ENCODE peak calls at places on chromosomes 4 and X, in five cellular contexts. W is PC-3; X is psoas muscle; C is CD8-positive, alpha-beta T cell; F is stomach. D is an unnamed sample.

GRCh38 chrX:41858161-41858775 is 65.1 kb downstream of the CASK start:
- DNase-seq in X (no peak), W (no peak), C (no peak), F (no peak), D (no peak)

GRCh38 chrX:119036369-119037029 is 36.3 kb upstream of the CT47C1 start:
- DNase-seq in W (peak; percentile 56), F (no peak), X (no peak), C (no peak), D (no peak)

GRCh38 chr4:79022529-79022928 is 83.3 kb upstream of the PAQR3 start:
- DNase-seq in X (no peak), C (no peak), F (no peak), W (no peak), D (no peak)

GRCh38 chr4:30828290-30828926 is 108.2 kb downstream of the PCDH7 start:
- DNase-seq in C (no peak), W (no peak), X (no peak), F (no peak), D (no peak)

GRCh38 chrX:49061490-49061889 is 2.7 kb downstream of the CCDC120 start:
- DNase-seq in F (no peak), C (no peak), W (no peak), X (no peak), D (no peak)

GRCh38 chrX:45142185-45142584 is 58.5 kb downstream of the DIPK2B start:
- DNase-seq in X (no peak), F (no peak), C (no peak), W (no peak), D (no peak)

GRCh38 chrX:11430266-11430665 is 137.1 kb downstream of the AMELX start:
- DNase-seq in X (no peak), W (no peak), F (no peak), C (no peak), D (no peak)

GRCh38 chr4:102263024-102263787 is 82.1 kb downstream of the SLC39A8 start:
- DNase-seq in F (no peak), C (no peak), X (no peak), W (peak; percentile 80), D (no peak)

GRCh38 chrX:128807367-128807766 is 715.9 kb downstream of the SMARCA1 start:
- DNase-seq in W (no peak), X (no peak), F (peak; percentile 27), C (no peak), D (no peak)

GRCh38 chrX:47690175-47690574 is 31.2 kb upstream of the UXT start:
- DNase-seq in F (no peak), W (no peak), C (no peak), X (no peak), D (no peak)

GRCh38 chr4:2971275-2971674 is 7.9 kb downstream of the GRK4 start:
- DNase-seq in F (no peak), C (no peak), X (no peak), W (no peak), D (no peak)
- TF ChIP-seq CTCF in F (no peak), C (no peak), X (no peak), W (no peak), D (no peak)

GRCh38 chrX:33211356-33212254 is at the start of gene DMD:
- DNase-seq in F (no peak), W (no peak), C (no peak), X (peak; percentile 36), D (no peak)
- TF ChIP-seq CTCF in F (no peak), W (no peak), C (no peak), X (no peak), D (no peak)

GRCh38 chr4:82851902-82852750 is 38.8 kb downstream of the SEC31A start:
- DNase-seq in W (peak; percentile 60), F (no peak), C (no peak), X (no peak), D (no peak)
- TF ChIP-seq CTCF in W (peak; percentile 56), F (no peak), C (peak; percentile 65), X (peak; percentile 42), D (peak; percentile 69)

DNA sequence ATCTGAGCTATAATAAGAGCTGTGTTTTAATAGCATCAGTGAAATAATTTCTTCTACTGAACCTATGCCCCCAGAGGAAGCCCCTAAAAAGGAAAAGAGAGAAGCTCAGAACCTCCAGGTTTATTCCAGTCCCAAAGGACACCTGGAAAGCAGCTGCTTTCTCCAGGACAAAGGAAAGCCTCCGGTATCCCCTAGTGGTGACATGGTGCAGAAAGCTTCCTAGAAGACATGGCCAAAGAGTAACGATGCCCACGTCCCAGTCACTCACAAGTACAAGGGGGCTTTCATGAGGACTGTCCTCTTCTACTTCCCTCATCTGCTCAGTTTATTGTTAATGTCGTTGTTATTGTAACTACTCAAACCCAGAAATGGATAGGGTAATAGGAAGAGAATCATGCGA is 343.9 kb downstream of the UNC5C start:
- DNase-seq in W (peak; percentile 34), C (no peak), F (no peak), X (no peak), D (no peak)
- TF ChIP-seq CTCF in W (peak; percentile 55), C (no peak), F (no peak), X (no peak), D (peak; percentile 65)

D was measured in type B pancreatic cell.